ENCODE peak calls at places on chromosome X, in nine cellular contexts. I, N, E, Z, Y, B, R, C and M are unnamed samples.

GRCh38 chrX:100748133-100748532 is 16.2 kb upstream of the SYTL4 start:
- DNase-seq in Z (no peak), Y (no peak), C (no peak), R (no peak), B (no peak), N (no peak), I (no peak), E (no peak), M (no peak)

GRCh38 chrX:56564921-56565861 is 1.8 kb downstream of the UBQLN2 start:
- DNase-seq in R (no peak), B (no peak), Z (no peak), Y (peak; percentile 10), C (no peak), E (peak; percentile 6), I (no peak), N (peak; percentile 12), M (no peak)

GRCh38 chrX:121407627-121408026 is 360.2 kb downstream of the GLUD2 start:
- DNase-seq in Y (no peak), R (no peak), E (no peak), Z (no peak), I (no peak), B (no peak), C (no peak), N (no peak), M (no peak)

GRCh38 chrX:10216208-10216607 is 59.4 kb downstream of the CLCN4 start:
- DNase-seq in C (no peak), R (no peak), E (no peak), Z (no peak), N (no peak), B (no peak), I (no peak), Y (no peak), M (no peak)

GRCh38 chrX:2474280-2474962 is 26.4 kb downstream of the DHRSX start:
- DNase-seq in I (no peak), C (no peak), E (no peak), B (no peak), Y (no peak), N (no peak), Z (no peak), R (no peak), M (no peak)

GRCh38 chrX:1537031-1537715 is at the start of gene P2RY8:
- DNase-seq in B (no peak), E (peak; percentile 82), N (no peak), I (peak; percentile 56), R (peak; percentile 75), Y (no peak), C (peak; percentile 66), Z (no peak), M (no peak)

GRCh38 chrX:41338422-41338821 is 4.5 kb downstream of the DDX3X start:
- DNase-seq in E (no peak), B (no peak), Y (no peak), N (no peak), C (no peak), I (no peak), Z (no peak), R (no peak), M (no peak)

GRCh38 chrX:6981718-6982406 is 165.7 kb upstream of the STS start:
- DNase-seq in R (no peak), N (no peak), B (no peak), Y (no peak), E (no peak), Z (no peak), I (no peak), C (no peak), M (no peak)

GRCh38 chrX:40581333-40581910 is 652 bp downstream of the ATP6AP2 start:
- DNase-seq in I (no peak), Z (no peak), Y (no peak), B (no peak), N (no peak), R (no peak), C (no peak), E (no peak), M (no peak)

GRCh38 chrX:11591712-11592351 is 73.9 kb downstream of the ARHGAP6 start:
- DNase-seq in Z (no peak), C (no peak), Y (no peak), N (no peak), I (no peak), B (no peak), E (no peak), R (no peak), M (no peak)

GRCh38 chrX:67574696-67575095 is 30.9 kb downstream of the AR start:
- DNase-seq in Z (no peak), R (no peak), N (no peak), E (no peak), I (no peak), Y (no peak), B (no peak), C (no peak), M (no peak)

GRCh38 chrX:153494061-153494460 is 719 bp upstream of the BGN start:
- DNase-seq in Z (no peak), I (no peak), E (no peak), Y (no peak), R (no peak), N (no peak), C (no peak), B (no peak), M (no peak)